ENCODE peak calls at places on chromosomes 12 and 14, in five cellular contexts. R is activated CD8-positive, alpha-beta memory T cell treated with anti-CD3 and anti-CD28 coated beads for 1 hour; Y is T-helper 22 cell; C is MV-4-11; M is choroid plexus epithelial cell. Z is an unnamed sample.

GRCh38 chr12:103333676-103334075 is 162.1 kb downstream of the C12orf42 start:
- DNase-seq in M (no peak), C (no peak), R (no peak), Y (no peak), Z (no peak)

GRCh38 chr12:117805865-117806264 is 162.9 kb downstream of the KSR2 start:
- DNase-seq in Y (no peak), C (no peak), M (no peak), R (no peak), Z (no peak)

GRCh38 chr12:14938301-14938700 is at the start of gene ERP27:
- DNase-seq in R (no peak), Y (no peak), C (no peak), M (no peak), Z (no peak)

GRCh38 chr14:58298880-58299664 is 717 bp downstream of the ARID4A start:
- DNase-seq in Y (peak; percentile 35), M (no peak), C (no peak), R (peak; percentile 28), Z (peak; percentile 25)

GRCh38 chr14:95609398-95609990 is 74.6 kb downstream of the GLRX5 start:
- DNase-seq in R (no peak), Y (no peak), M (peak; percentile 37), C (no peak), Z (peak; percentile 60)

GRCh38 chr14:56686416-56686815 is 106.8 kb downstream of the TMEM260 start:
- DNase-seq in M (no peak), R (no peak), C (no peak), Y (no peak), Z (no peak)

GRCh38 chr12:54373619-54374554 is 9.6 kb upstream of the GPR84 start:
- DNase-seq in R (no peak), Y (no peak), M (no peak), C (no peak), Z (no peak)

GRCh38 chr12:84807249-84807648 is 105.3 kb downstream of the SLC6A15 start:
- DNase-seq in C (no peak), Y (no peak), M (no peak), R (no peak), Z (no peak)

GRCh38 chr12:89343127-89343526 is 9.2 kb downstream of the DUSP6 start:
- DNase-seq in M (peak; percentile 80), C (peak; percentile 9), R (no peak), Y (no peak), Z (no peak)

GRCh38 chr12:13220848-13221247 is 24.3 kb downstream of the EMP1 start:
- DNase-seq in Y (no peak), R (no peak), C (no peak), M (no peak), Z (no peak)

GRCh38 chr14:104117341-104118005 is 20.9 kb upstream of the KIF26A start:
- DNase-seq in Y (no peak), C (no peak), R (no peak), M (no peak), Z (no peak)

GRCh38 chr14:26765768-26766550 is 168.1 kb upstream of the NOVA1 start:
- DNase-seq in M (peak; percentile 84), C (peak; percentile 18), Y (no peak), R (no peak), Z (no peak)

GRCh38 chr14:100524933-100525243 is 62.3 kb downstream of the BEGAIN start:
- DNase-seq in R (no peak), C (no peak), M (peak; percentile 44), Y (no peak), Z (no peak)

GRCh38 chr12:10668526-10668925 is 5.3 kb downstream of the STYK1 start:
- DNase-seq in C (no peak), M (no peak), Y (no peak), R (no peak), Z (no peak)